ENCODE peak calls at places on chromosome 7, in ten cellular contexts. One of them, this sample, is unnamed.

GRCh38 chr7:130276796-130277762 is 10.4 kb downstream of the CPA2 start:
- DNase-seq in GM06990: no peak
- DNase-seq in left ventricle myocardium inferior: no peak
- DNase-seq in fibroblast of the aortic adventitia: peak; percentile 66
- DNase-seq in AG09309: no peak
- DNase-seq in lower lobe of right lung: no peak
- DNase-seq in heart right ventricle: no peak
- DNase-seq in IMR-90: peak; percentile 78
- DNase-seq in AG10803: peak; percentile 79
- DNase-seq in cardiac fibroblast: peak; percentile 66
- DNase-seq in this sample: peak; percentile 79

GRCh38 chr7:100824499-100825214 is 2.7 kb downstream of the EPHB4 start:
- DNase-seq in GM06990: no peak
- DNase-seq in left ventricle myocardium inferior: no peak
- DNase-seq in fibroblast of the aortic adventitia: no peak
- DNase-seq in AG09309: no peak
- DNase-seq in lower lobe of right lung: no peak
- DNase-seq in heart right ventricle: no peak
- DNase-seq in IMR-90: no peak
- DNase-seq in AG10803: peak; percentile 25
- DNase-seq in cardiac fibroblast: no peak
- DNase-seq in this sample: no peak

GRCh38 chr7:67021260-67021659 is 24.6 kb downstream of the TYW1 start:
- DNase-seq in GM06990: no peak
- DNase-seq in left ventricle myocardium inferior: no peak
- DNase-seq in fibroblast of the aortic adventitia: no peak
- DNase-seq in AG09309: no peak
- DNase-seq in lower lobe of right lung: no peak
- DNase-seq in heart right ventricle: no peak
- DNase-seq in IMR-90: no peak
- DNase-seq in AG10803: no peak
- DNase-seq in cardiac fibroblast: no peak
- DNase-seq in this sample: no peak

GRCh38 chr7:42233939-42234338 is 3.1 kb downstream of the GLI3 start:
- DNase-seq in GM06990: no peak
- DNase-seq in left ventricle myocardium inferior: no peak
- DNase-seq in fibroblast of the aortic adventitia: peak; percentile 66
- DNase-seq in AG09309: no peak
- DNase-seq in lower lobe of right lung: no peak
- DNase-seq in heart right ventricle: no peak
- DNase-seq in IMR-90: peak; percentile 68
- DNase-seq in AG10803: peak; percentile 48
- DNase-seq in cardiac fibroblast: peak; percentile 38
- DNase-seq in this sample: peak; percentile 62

GRCh38 chr7:101816499-101817030 is 861 bp upstream of the CUX1 start:
- DNase-seq in GM06990: peak; percentile 57
- DNase-seq in left ventricle myocardium inferior: peak; percentile 51
- DNase-seq in fibroblast of the aortic adventitia: no peak
- DNase-seq in AG09309: no peak
- DNase-seq in lower lobe of right lung: peak; percentile 59
- DNase-seq in heart right ventricle: peak; percentile 44
- DNase-seq in IMR-90: peak; percentile 37
- DNase-seq in AG10803: peak; percentile 47
- DNase-seq in cardiac fibroblast: peak; percentile 55
- DNase-seq in this sample: no peak

GRCh38 chr7:155194531-155195140 is 103.0 kb upstream of the INSIG1 start:
- DNase-seq in GM06990: no peak
- DNase-seq in left ventricle myocardium inferior: no peak
- DNase-seq in fibroblast of the aortic adventitia: no peak
- DNase-seq in AG09309: no peak
- DNase-seq in lower lobe of right lung: no peak
- DNase-seq in heart right ventricle: no peak
- DNase-seq in IMR-90: no peak
- DNase-seq in AG10803: no peak
- DNase-seq in cardiac fibroblast: no peak
- DNase-seq in this sample: no peak

GRCh38 chr7:23700058-23700457 is 10.0 kb upstream of the STK31 start:
- DNase-seq in GM06990: no peak
- DNase-seq in left ventricle myocardium inferior: no peak
- DNase-seq in fibroblast of the aortic adventitia: no peak
- DNase-seq in AG09309: no peak
- DNase-seq in lower lobe of right lung: no peak
- DNase-seq in heart right ventricle: no peak
- DNase-seq in IMR-90: no peak
- DNase-seq in AG10803: no peak
- DNase-seq in cardiac fibroblast: no peak
- DNase-seq in this sample: no peak

GRCh38 chr7:10412426-10413019 is 561.1 kb upstream of the PHF14 start:
- DNase-seq in GM06990: no peak
- DNase-seq in left ventricle myocardium inferior: no peak
- DNase-seq in fibroblast of the aortic adventitia: peak; percentile 13
- DNase-seq in AG09309: no peak
- DNase-seq in lower lobe of right lung: no peak
- DNase-seq in heart right ventricle: peak; percentile 22
- DNase-seq in IMR-90: peak; percentile 1
- DNase-seq in AG10803: peak; percentile 4
- DNase-seq in cardiac fibroblast: peak; percentile 41
- DNase-seq in this sample: peak; percentile 38

GRCh38 chr7:1668486-1668931 is 1.6 kb upstream of the ELFN1 start:
- DNase-seq in GM06990: no peak
- DNase-seq in left ventricle myocardium inferior: peak; percentile 49
- DNase-seq in fibroblast of the aortic adventitia: no peak
- DNase-seq in AG09309: no peak
- DNase-seq in lower lobe of right lung: peak; percentile 35
- DNase-seq in heart right ventricle: no peak
- DNase-seq in IMR-90: no peak
- DNase-seq in AG10803: no peak
- DNase-seq in cardiac fibroblast: no peak
- DNase-seq in this sample: no peak

GRCh38 chr7:157952841-157953645 is 616.2 kb downstream of the DNAJB6 start:
- DNase-seq in GM06990: no peak
- DNase-seq in left ventricle myocardium inferior: no peak
- DNase-seq in fibroblast of the aortic adventitia: no peak
- DNase-seq in AG09309: no peak
- DNase-seq in lower lobe of right lung: no peak
- DNase-seq in heart right ventricle: no peak
- DNase-seq in IMR-90: no peak
- DNase-seq in AG10803: no peak
- DNase-seq in cardiac fibroblast: no peak
- DNase-seq in this sample: no peak

GRCh38 chr7:18570890-18571478 is 75.4 kb downstream of the HDAC9 start:
- DNase-seq in GM06990: no peak
- DNase-seq in left ventricle myocardium inferior: no peak
- DNase-seq in fibroblast of the aortic adventitia: peak; percentile 77
- DNase-seq in AG09309: peak; percentile 29
- DNase-seq in lower lobe of right lung: no peak
- DNase-seq in heart right ventricle: no peak
- DNase-seq in IMR-90: peak; percentile 42
- DNase-seq in AG10803: peak; percentile 64
- DNase-seq in cardiac fibroblast: peak; percentile 74
- DNase-seq in this sample: peak; percentile 71

GRCh38 chr7:106170216-106170615 is 58.1 kb upstream of the SYPL1 start:
- DNase-seq in GM06990: no peak
- DNase-seq in left ventricle myocardium inferior: no peak
- DNase-seq in fibroblast of the aortic adventitia: no peak
- DNase-seq in AG09309: no peak
- DNase-seq in lower lobe of right lung: no peak
- DNase-seq in heart right ventricle: no peak
- DNase-seq in IMR-90: no peak
- DNase-seq in AG10803: no peak
- DNase-seq in cardiac fibroblast: no peak
- DNase-seq in this sample: no peak

GRCh38 chr7:41116817-41117216 is 586.1 kb downstream of the INHBA start:
- DNase-seq in GM06990: no peak
- DNase-seq in left ventricle myocardium inferior: no peak
- DNase-seq in fibroblast of the aortic adventitia: no peak
- DNase-seq in AG09309: no peak
- DNase-seq in lower lobe of right lung: no peak
- DNase-seq in heart right ventricle: no peak
- DNase-seq in IMR-90: no peak
- DNase-seq in AG10803: no peak
- DNase-seq in cardiac fibroblast: no peak
- DNase-seq in this sample: peak; percentile 46

GRCh38 chr7:21550821-21551531 is 8.1 kb downstream of the DNAH11 start:
- DNase-seq in GM06990: no peak
- DNase-seq in left ventricle myocardium inferior: no peak
- DNase-seq in fibroblast of the aortic adventitia: no peak
- DNase-seq in AG09309: no peak
- DNase-seq in lower lobe of right lung: no peak
- DNase-seq in heart right ventricle: no peak
- DNase-seq in IMR-90: no peak
- DNase-seq in AG10803: no peak
- DNase-seq in cardiac fibroblast: no peak
- DNase-seq in this sample: no peak

GRCh38 chr7:11642841-11643240 is 189.2 kb downstream of the THSD7A start:
- DNase-seq in GM06990: no peak
- DNase-seq in left ventricle myocardium inferior: no peak
- DNase-seq in fibroblast of the aortic adventitia: no peak
- DNase-seq in AG09309: no peak
- DNase-seq in lower lobe of right lung: no peak
- DNase-seq in heart right ventricle: no peak
- DNase-seq in IMR-90: no peak
- DNase-seq in AG10803: no peak
- DNase-seq in cardiac fibroblast: no peak
- DNase-seq in this sample: no peak

GRCh38 chr7:731440-732085 is 4.5 kb upstream of the PRKAR1B start:
- DNase-seq in GM06990: no peak
- DNase-seq in left ventricle myocardium inferior: no peak
- DNase-seq in fibroblast of the aortic adventitia: no peak
- DNase-seq in AG09309: no peak
- DNase-seq in lower lobe of right lung: peak; percentile 24
- DNase-seq in heart right ventricle: no peak
- DNase-seq in IMR-90: no peak
- DNase-seq in AG10803: no peak
- DNase-seq in cardiac fibroblast: no peak
- DNase-seq in this sample: no peak

GRCh38 chr7:156012412-156012811 is 200.1 kb upstream of the SHH start:
- DNase-seq in GM06990: no peak
- DNase-seq in left ventricle myocardium inferior: no peak
- DNase-seq in fibroblast of the aortic adventitia: no peak
- DNase-seq in AG09309: no peak
- DNase-seq in lower lobe of right lung: no peak
- DNase-seq in heart right ventricle: no peak
- DNase-seq in IMR-90: no peak
- DNase-seq in AG10803: no peak
- DNase-seq in cardiac fibroblast: no peak
- DNase-seq in this sample: no peak

GRCh38 chr7:5467645-5468044 is 44.0 kb upstream of the TNRC18 start:
- DNase-seq in GM06990: no peak
- DNase-seq in left ventricle myocardium inferior: no peak
- DNase-seq in fibroblast of the aortic adventitia: no peak
- DNase-seq in AG09309: no peak
- DNase-seq in lower lobe of right lung: no peak
- DNase-seq in heart right ventricle: no peak
- DNase-seq in IMR-90: no peak
- DNase-seq in AG10803: no peak
- DNase-seq in cardiac fibroblast: no peak
- DNase-seq in this sample: no peak

GRCh38 chr7:52475192-52475591 is 560.2 kb upstream of the POM121L12 start:
- DNase-seq in GM06990: no peak
- DNase-seq in left ventricle myocardium inferior: no peak
- DNase-seq in fibroblast of the aortic adventitia: no peak
- DNase-seq in AG09309: no peak
- DNase-seq in lower lobe of right lung: no peak
- DNase-seq in heart right ventricle: no peak
- DNase-seq in IMR-90: no peak
- DNase-seq in AG10803: no peak
- DNase-seq in cardiac fibroblast: no peak
- DNase-seq in this sample: no peak
- H3K4me3 ChIP-seq in GM06990: no peak overlapping the region
- H3K4me3 ChIP-seq in left ventricle myocardium inferior: no peak overlapping the region
- H3K4me3 ChIP-seq in fibroblast of the aortic adventitia: no peak overlapping the region
- H3K4me3 ChIP-seq in AG09309: no peak overlapping the region
- H3K4me3 ChIP-seq in lower lobe of right lung: no peak overlapping the region
- H3K4me3 ChIP-seq in heart right ventricle: no peak overlapping the region
- H3K4me3 ChIP-seq in IMR-90: no peak overlapping the region
- H3K4me3 ChIP-seq in AG10803: no peak overlapping the region
- H3K4me3 ChIP-seq in cardiac fibroblast: no peak overlapping the region
- H3K4me3 ChIP-seq in this sample: no peak overlapping the region

DNA sequence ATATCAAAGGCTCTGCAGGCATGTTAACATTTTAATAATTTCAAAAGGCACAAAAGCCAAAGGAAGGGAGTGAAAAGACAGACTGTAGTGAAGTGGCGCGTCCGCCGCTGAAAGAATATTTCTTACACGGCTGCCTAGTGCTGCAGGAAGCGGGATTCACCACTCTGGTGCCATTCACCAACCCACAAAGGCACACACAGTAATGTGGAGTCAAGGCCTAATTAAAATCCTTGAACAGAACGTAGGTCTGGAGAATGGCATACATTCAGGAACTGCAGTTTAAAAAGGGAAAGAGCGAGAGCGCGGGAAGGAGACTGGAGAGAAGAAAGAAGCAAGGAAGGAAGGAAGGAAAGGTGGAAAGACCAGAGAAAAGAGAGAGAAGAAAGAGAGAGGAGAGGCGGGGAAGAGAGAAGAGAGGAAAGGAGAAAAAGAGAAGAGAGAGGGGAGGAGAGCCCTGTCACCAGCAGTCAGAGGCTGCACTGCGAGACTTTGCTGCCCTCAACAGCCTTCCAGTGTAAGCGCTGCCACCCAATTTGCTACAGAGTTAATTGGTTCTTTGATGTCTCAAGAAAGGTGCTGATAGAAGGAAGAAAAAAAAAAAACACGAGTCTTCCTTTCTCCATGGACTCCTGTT is 554.0 kb downstream of the MDFIC start:
- DNase-seq in GM06990: no peak
- DNase-seq in left ventricle myocardium inferior: no peak
- DNase-seq in fibroblast of the aortic adventitia: no peak
- DNase-seq in AG09309: no peak
- DNase-seq in lower lobe of right lung: no peak
- DNase-seq in heart right ventricle: no peak
- DNase-seq in IMR-90: no peak
- DNase-seq in AG10803: no peak
- DNase-seq in cardiac fibroblast: no peak
- DNase-seq in this sample: peak; percentile 22
- TF ChIP-seq CTCF in GM06990: peak; percentile 25
- TF ChIP-seq CTCF in left ventricle myocardium inferior: peak; percentile 39
- TF ChIP-seq CTCF in fibroblast of the aortic adventitia: no peak
- TF ChIP-seq CTCF in AG09309: peak; percentile 24
- TF ChIP-seq CTCF in lower lobe of right lung: no peak
- TF ChIP-seq CTCF in heart right ventricle: peak; percentile 51
- TF ChIP-seq CTCF in IMR-90: no peak
- TF ChIP-seq CTCF in AG10803: peak; percentile 24
- TF ChIP-seq CTCF in cardiac fibroblast: no peak
- TF ChIP-seq CTCF in this sample: peak; percentile 54

GRCh38 chr7:74262639-74263398 is 8.6 kb upstream of the RFC2 start:
- DNase-seq in GM06990: no peak
- DNase-seq in left ventricle myocardium inferior: no peak
- DNase-seq in fibroblast of the aortic adventitia: no peak
- DNase-seq in AG09309: no peak
- DNase-seq in lower lobe of right lung: no peak
- DNase-seq in heart right ventricle: no peak
- DNase-seq in IMR-90: no peak
- DNase-seq in AG10803: no peak
- DNase-seq in cardiac fibroblast: no peak
- DNase-seq in this sample: no peak
- H3K4me3 ChIP-seq in GM06990: no peak overlapping the region
- H3K4me3 ChIP-seq in left ventricle myocardium inferior: no peak overlapping the region
- H3K4me3 ChIP-seq in fibroblast of the aortic adventitia: no peak overlapping the region
- H3K4me3 ChIP-seq in AG09309: no peak overlapping the region
- H3K4me3 ChIP-seq in lower lobe of right lung: no peak overlapping the region
- H3K4me3 ChIP-seq in heart right ventricle: no peak overlapping the region
- H3K4me3 ChIP-seq in IMR-90: no peak overlapping the region
- H3K4me3 ChIP-seq in AG10803: no peak overlapping the region
- H3K4me3 ChIP-seq in cardiac fibroblast: no peak overlapping the region
- H3K4me3 ChIP-seq in this sample: no peak overlapping the region

GRCh38 chr7:64887756-64888508 is 15.1 kb upstream of the ZNF273 start:
- DNase-seq in GM06990: no peak
- DNase-seq in left ventricle myocardium inferior: no peak
- DNase-seq in fibroblast of the aortic adventitia: no peak
- DNase-seq in AG09309: no peak
- DNase-seq in lower lobe of right lung: peak; percentile 61
- DNase-seq in heart right ventricle: no peak
- DNase-seq in IMR-90: no peak
- DNase-seq in AG10803: no peak
- DNase-seq in cardiac fibroblast: no peak
- DNase-seq in this sample: no peak
- TF ChIP-seq CTCF in GM06990: peak; percentile 36
- TF ChIP-seq CTCF in left ventricle myocardium inferior: peak; percentile 59
- TF ChIP-seq CTCF in fibroblast of the aortic adventitia: no peak
- TF ChIP-seq CTCF in AG09309: peak; percentile 25
- TF ChIP-seq CTCF in lower lobe of right lung: peak; percentile 58
- TF ChIP-seq CTCF in heart right ventricle: peak; percentile 54
- TF ChIP-seq CTCF in IMR-90: peak; percentile 24
- TF ChIP-seq CTCF in AG10803: no peak
- TF ChIP-seq CTCF in cardiac fibroblast: peak; percentile 35
- TF ChIP-seq CTCF in this sample: no peak